ENCODE peak calls at places on chromosomes 11 and 22, in seven cellular contexts. T is Ammon's horn; I is nucleus accumbens; M is fibroblast of lung; B is activated CD4-positive, alpha-beta T cell treated with anti-CD3 and anti-CD28 coated beads, Interleukin-2, amount 50 U/mL, for 1 hour; G is iPS-NIHi11; F is stimulated activated CD4-positive, alpha-beta T cell treated with anti-CD3 and anti-CD28 coated beads, Interleukin-1b, Interleukin-23, amount 100 ng/mL, for 24 hours. U is an unnamed sample.

GRCh38 chr22:38921126-38921525 is 36.3 kb upstream of the APOBEC3A start:
- DNase-seq in G (no peak), F (no peak), I (no peak), B (no peak), T (no peak), M (no peak), U (peak; percentile 91)

GRCh38 chr11:15901046-15901445 is 455.3 kb downstream of the SOX6 start:
- DNase-seq in T (no peak), G (peak; percentile 33), M (no peak), F (no peak), B (no peak), I (no peak), U (no peak)

GRCh38 chr11:62104001-62104400 is 19.8 kb upstream of the INCENP start:
- DNase-seq in M (no peak), B (no peak), I (no peak), T (no peak), F (no peak), G (no peak), U (no peak)

GRCh38 chr11:115761348-115761747 is 257.1 kb upstream of the CADM1 start:
- DNase-seq in T (no peak), I (no peak), M (no peak), B (no peak), G (no peak), F (no peak), U (no peak)

GRCh38 chr11:128725630-128726461 is 32.0 kb downstream of the FLI1 start:
- DNase-seq in T (peak; percentile 32), G (no peak), I (no peak), F (no peak), M (peak; percentile 41), B (peak; percentile 35), U (peak; percentile 41)

GRCh38 chr11:61683961-61684869 is 4.0 kb downstream of the DAGLA start:
- DNase-seq in G (no peak), F (no peak), M (peak; percentile 44), T (no peak), B (no peak), I (no peak), U (no peak)

GRCh38 chr11:100630898-100631297 is 56.2 kb upstream of the ARHGAP42 start:
- DNase-seq in B (no peak), I (no peak), M (no peak), F (no peak), T (no peak), G (no peak), U (peak; percentile 20)

GRCh38 chr11:280762-281485 is 2.7 kb downstream of the NLRP6 start:
- DNase-seq in G (no peak), B (no peak), F (no peak), M (no peak), T (no peak), I (no peak), U (no peak)

GRCh38 chr11:128717581-128717980 is 23.7 kb downstream of the FLI1 start:
- DNase-seq in F (no peak), I (no peak), T (no peak), M (no peak), B (no peak), G (no peak), U (no peak)

GRCh38 chr11:65352783-65353182 is 1.8 kb upstream of the TIGD3 start:
- DNase-seq in F (no peak), M (peak; percentile 44), B (no peak), G (no peak), I (no peak), T (no peak), U (no peak)

GRCh38 chr11:128181090-128181485 is 406.3 kb downstream of the ETS1 start:
- DNase-seq in F (no peak), T (no peak), B (no peak), M (peak; percentile 54), I (no peak), G (no peak), U (no peak)

GRCh38 chr11:134524876-134525845 is 113.1 kb upstream of the B3GAT1 start:
- DNase-seq in M (no peak), G (no peak), F (no peak), I (no peak), B (no peak), T (no peak), U (peak; percentile 2)

GRCh38 chr11:70715166-70715565 is 316.8 kb downstream of the CTTN start:
- DNase-seq in F (no peak), M (no peak), G (no peak), B (no peak), T (no peak), I (no peak), U (no peak)